ENCODE peak calls at places on chromosome 19, in six cellular contexts. G is H9, E is neuronal stem cell, O is IMR-90, Y is mesenchymal stem cell, H is H1. C is an unnamed sample.

GRCh38 chr19:29002336-29002735 is 210.6 kb downstream of the UQCRFS1 start:
- DNase-seq in G (no peak), E (no peak), O (no peak), Y (no peak), H (no peak), C (no peak)

GRCh38 chr19:39850892-39851291 is 4.7 kb upstream of the FBL start:
- DNase-seq in G (no peak), E (no peak), O (no peak), Y (no peak), H (no peak), C (no peak)

GRCh38 chr19:30865481-30865880 is 483.8 kb downstream of the TSHZ3 start:
- DNase-seq in G (no peak), E (no peak), O (no peak), Y (no peak), H (no peak), C (no peak)

GRCh38 chr19:32166238-32166637 is 179.2 kb upstream of the ZNF507 start:
- DNase-seq in G (no peak), E (no peak), O (no peak), Y (no peak), H (no peak), C (no peak)

GRCh38 chr19:14342809-14343208 is 38.4 kb upstream of the ADGRE5 start:
- DNase-seq in G (peak), E (no peak), O (no peak), Y (no peak), H (no peak), C (no peak)

GRCh38 chr19:17830567-17831418 is 9.5 kb upstream of the INSL3 start:
- DNase-seq in G (peak), E (peak), O (peak), Y (peak), H (peak), C (peak)

GRCh38 chr19:35170359-35171061 is 16.0 kb downstream of the FXYD5 start:
- DNase-seq in G (peak), E (no peak), O (no peak), Y (no peak), H (no peak), C (no peak)

GRCh38 chr19:10168386-10168948 is 26.3 kb downstream of the DNMT1 start:
- DNase-seq in G (no peak), E (no peak), O (peak), Y (no peak), H (no peak), C (no peak)

GRCh38 chr19:35759697-35760096 is 1.7 kb downstream of the PROSER3 start:
- DNase-seq in G (no peak), E (no peak), O (no peak), Y (no peak), H (no peak), C (no peak)

GRCh38 chr19:30406220-30406944 is 34.2 kb downstream of the ZNF536 start:
- DNase-seq in G (no peak), E (no peak), O (no peak), Y (no peak), H (no peak), C (no peak)

GRCh38 chr19:16628984-16629691 is 1.1 kb upstream of the MED26 start:
- DNase-seq in G (no peak), E (no peak), O (peak), Y (peak), H (no peak), C (no peak)

GRCh38 chr19:37303591-37304171 is 67.2 kb upstream of the ZNF527 start:
- DNase-seq in G (no peak), E (no peak), O (no peak), Y (no peak), H (no peak), C (no peak)

GRCh38 chr19:14507704-14508246 is 10.4 kb downstream of the DNAJB1 start:
- DNase-seq in G (no peak), E (no peak), O (peak), Y (peak), H (no peak), C (peak)

GRCh38 chr19:3135961-3136683 is at the start of gene GNA15:
- DNase-seq in G (no peak), E (no peak), O (no peak), Y (no peak), H (no peak), C (no peak)

GRCh38 chr19:45069056-45069455 is 7.2 kb downstream of the ZNF296 start:
- DNase-seq in G (peak), E (no peak), O (no peak), Y (peak), H (no peak), C (no peak)

GRCh38 chr19:27660428-27660827 is 1552.5 kb downstream of the UQCRFS1 start:
- DNase-seq in G (no peak), E (no peak), O (no peak), Y (no peak), H (no peak), C (no peak)

GRCh38 chr19:3367572-3368440 is 1.4 kb downstream of the NFIC start:
- DNase-seq in G (peak), E (no peak), O (no peak), Y (peak), H (no peak), C (no peak)

GRCh38 chr19:34983786-34984185 is 16.3 kb upstream of the GRAMD1A start:
- DNase-seq in G (no peak), E (no peak), O (no peak), Y (no peak), H (no peak), C (no peak)

GRCh38 chr19:45200614-45201013 is 22.0 kb downstream of the BLOC1S3 start:
- DNase-seq in G (peak), E (no peak), O (peak), Y (peak), H (no peak), C (peak)

GRCh38 chr19:12611361-12611699 is 610 bp downstream of the ZNF791 start:
- DNase-seq in G (peak), E (peak), O (peak), Y (peak), H (no peak), C (peak)

GRCh38 chr19:57465680-57466381 is 8.9 kb upstream of the VN1R1 start:
- DNase-seq in G (no peak), E (no peak), O (peak), Y (peak), H (no peak), C (peak)

GRCh38 chr19:2252481-2253105 is 3.5 kb downstream of the AMH start:
- DNase-seq in G (no peak), E (no peak), O (no peak), Y (no peak), H (no peak), C (no peak)

GRCh38 chr19:31436121-31436776 is 87.0 kb upstream of the TSHZ3 start:
- DNase-seq in G (no peak), E (no peak), O (peak), Y (peak), H (no peak), C (peak)

GRCh38 chr19:41530761-41531301 is 45.1 kb upstream of the CEACAM21 start:
- DNase-seq in G (no peak), E (no peak), O (no peak), Y (peak), H (no peak), C (peak)

GRCh38 chr19:8511573-8512101 is 2.3 kb downstream of the ZNF414 start:
- DNase-seq in G (no peak), E (no peak), O (no peak), Y (no peak), H (no peak), C (peak)

GRCh38 chr19:39360599-39360998 is 18.4 kb downstream of the SAMD4B start:
- DNase-seq in G (no peak), E (no peak), O (no peak), Y (no peak), H (no peak), C (no peak)

GRCh38 chr19:32642771-32643170 is 32.2 kb downstream of the ANKRD27 start:
- DNase-seq in G (no peak), E (no peak), O (no peak), Y (no peak), H (no peak), C (no peak)

GRCh38 chr19:30447276-30447870 is 75.2 kb downstream of the ZNF536 start:
- DNase-seq in G (no peak), E (no peak), O (no peak), Y (no peak), H (no peak), C (no peak)

GRCh38 chr19:7067716-7068115 is 1.8 kb upstream of the ZNF557 start:
- DNase-seq in G (no peak), E (no peak), O (peak), Y (no peak), H (no peak), C (no peak)

GRCh38 chr19:51552996-51553725 is 17.9 kb upstream of the ZNF175 start:
- DNase-seq in G (peak), E (peak), O (peak), Y (peak), H (peak), C (peak)

DNA sequence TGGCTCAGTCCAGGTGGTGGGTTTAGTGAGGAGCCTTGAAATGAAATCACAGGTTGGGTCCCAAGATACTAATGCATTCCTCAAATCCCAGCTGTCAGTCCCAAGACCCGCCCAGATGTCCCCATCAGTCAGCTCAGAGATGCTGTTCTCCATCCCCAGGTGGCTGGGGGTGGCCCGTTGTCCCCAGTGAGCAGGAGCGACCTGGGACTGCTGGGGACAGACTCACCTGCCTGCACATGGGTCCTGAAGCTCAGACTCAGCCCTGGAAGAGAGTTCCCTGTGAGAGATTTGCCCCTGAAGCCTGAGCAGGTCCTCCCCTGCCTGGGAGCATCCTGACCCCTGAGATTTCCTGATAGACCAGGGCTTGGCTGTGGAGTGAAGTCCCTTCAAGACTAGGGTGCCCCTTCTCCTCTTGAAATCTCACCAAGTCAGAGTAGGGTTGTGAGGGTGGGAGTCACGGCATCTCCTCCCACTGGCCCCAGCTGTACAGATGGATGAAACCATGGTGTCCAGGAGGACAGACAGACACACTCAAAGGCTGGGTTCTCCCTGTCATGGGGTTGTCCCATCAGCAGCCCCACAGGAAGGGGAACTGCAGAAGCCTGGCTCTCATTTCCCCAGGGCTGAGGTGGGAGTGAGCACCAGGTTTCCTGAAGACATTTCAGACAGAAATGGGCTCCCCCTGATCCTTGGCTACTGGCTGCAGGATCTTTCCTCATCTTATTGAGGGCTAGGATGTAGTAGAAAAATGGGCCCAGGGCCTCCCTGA is 14.4 kb downstream of the LILRA5 start:
- DNase-seq in G (no peak), E (no peak), O (no peak), Y (no peak), H (no peak), C (no peak)
- H4K8ac ChIP-seq in G (no peak), E (no peak), O (no peak), Y (no peak), H (no peak), C (no peak)

GRCh38 chr19:1239796-1240737 is 1.5 kb upstream of the ATP5F1D start:
- DNase-seq in G (peak), E (peak), O (peak), Y (peak), H (no peak), C (peak)

GRCh38 chr19:1239420-1239795 is 1.6 kb upstream of the CBARP start:
- DNase-seq in G (no peak), E (no peak), O (no peak), Y (no peak), H (no peak), C (no peak)

GRCh38 chr19:1241417-1242095 is at the start of gene ATP5F1D:
- DNase-seq in G (peak), E (peak), O (peak), Y (peak), H (no peak), C (peak)

GRCh38 chr19:1238373-1239303 is 833 bp upstream of the CBARP start:
- DNase-seq in G (no peak), E (no peak), O (no peak), Y (no peak), H (no peak), C (no peak)

GRCh38 chr19:1240925-1241324 is 626 bp upstream of the ATP5F1D start:
- DNase-seq in G (no peak), E (no peak), O (no peak), Y (no peak), H (no peak), C (no peak)
- H3K14ac ChIP-seq in G (no peak), E (no peak), O (no peak), Y (no peak), H (no peak), C (no peak)

DNA sequence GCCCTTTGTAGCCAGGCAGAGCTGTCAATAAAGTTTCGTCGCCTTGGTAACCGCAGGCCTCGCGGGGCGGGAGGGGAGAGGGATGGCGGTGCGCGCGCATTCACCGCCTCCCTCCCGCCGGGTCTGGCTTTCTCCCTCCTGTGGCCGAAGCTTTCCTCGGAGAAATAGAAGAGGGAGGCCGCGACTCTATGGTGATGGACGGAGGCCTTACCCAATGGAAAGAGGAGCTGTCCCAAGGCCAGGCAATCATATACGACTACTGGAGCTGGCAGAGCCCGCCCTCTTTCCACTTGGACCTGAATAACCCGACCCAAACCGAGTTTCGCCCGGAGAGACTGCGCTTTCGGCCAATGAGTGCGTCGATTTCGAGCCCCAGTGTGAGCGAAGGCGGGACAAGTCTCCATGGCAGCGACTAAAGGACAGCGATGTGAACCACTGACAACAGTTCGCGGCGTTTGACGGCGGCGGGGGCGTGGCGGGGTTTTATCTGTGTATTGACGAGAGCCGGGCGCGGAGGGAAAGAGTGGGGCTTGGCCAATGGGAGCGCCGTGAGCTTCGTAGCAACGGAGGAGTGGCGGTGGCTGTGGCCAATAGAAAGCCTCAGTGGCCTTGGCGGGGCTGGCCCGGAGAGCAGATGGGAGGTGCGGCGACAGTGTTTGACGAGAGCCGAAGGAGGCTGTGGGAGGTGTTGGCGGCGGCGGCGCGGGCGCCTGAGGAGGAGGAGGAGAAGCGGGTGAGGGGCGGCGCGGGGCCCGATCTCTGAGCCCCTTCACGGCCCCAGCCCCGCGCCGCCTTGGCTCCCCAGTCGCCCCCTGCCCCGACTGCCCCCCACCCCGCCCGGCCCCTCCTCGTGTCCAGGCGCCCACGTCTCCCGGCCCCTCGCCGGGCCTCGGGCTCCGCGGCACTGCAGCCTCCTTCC is at the start of gene KMT5C:
- DNase-seq in G (peak), E (peak), O (peak), Y (peak), H (peak), C (peak)
- H4K8ac ChIP-seq in G (peak), E (no peak), O (peak), Y (peak), H (peak), C (peak)

GRCh38 chr19:11519138-11519537 is 9.8 kb downstream of the ECSIT start:
- DNase-seq in G (no peak), E (no peak), O (no peak), Y (no peak), H (no peak), C (no peak)
- H3K14ac ChIP-seq in G (no peak), E (no peak), O (no peak), Y (no peak), H (no peak), C (no peak)